ENCODE peak calls at places on chromosome 1, in nine cellular contexts. One of them, this sample, is unnamed.

GRCh38 chr1:156342556-156342955 is 4.2 kb downstream of the TSACC start:
- DNase-seq in breast epithelium: no peak
- DNase-seq in fibroblast of mammary gland: peak; percentile 30
- DNase-seq in dorsolateral prefrontal cortex: no peak
- DNase-seq in esophagus squamous epithelium: no peak
- DNase-seq in nephron progenitor cell: no peak
- DNase-seq in heart left ventricle: no peak
- DNase-seq in left ventricle myocardium inferior: no peak
- DNase-seq in GM06990: no peak
- DNase-seq in this sample: no peak

GRCh38 chr1:54546651-54547348 is 1.2 kb upstream of the ACOT11 start:
- DNase-seq in breast epithelium: no peak
- DNase-seq in fibroblast of mammary gland: no peak
- DNase-seq in dorsolateral prefrontal cortex: no peak
- DNase-seq in esophagus squamous epithelium: no peak
- DNase-seq in nephron progenitor cell: no peak
- DNase-seq in heart left ventricle: no peak
- DNase-seq in left ventricle myocardium inferior: no peak
- DNase-seq in GM06990: no peak
- DNase-seq in this sample: no peak

GRCh38 chr1:42675467-42675866 is 6.8 kb upstream of the YBX1 start:
- DNase-seq in breast epithelium: no peak
- DNase-seq in fibroblast of mammary gland: no peak
- DNase-seq in dorsolateral prefrontal cortex: no peak
- DNase-seq in esophagus squamous epithelium: no peak
- DNase-seq in nephron progenitor cell: no peak
- DNase-seq in heart left ventricle: no peak
- DNase-seq in left ventricle myocardium inferior: no peak
- DNase-seq in GM06990: no peak
- DNase-seq in this sample: no peak

GRCh38 chr1:184513966-184514365 is 127.1 kb downstream of the C1orf21 start:
- DNase-seq in breast epithelium: no peak
- DNase-seq in fibroblast of mammary gland: peak; percentile 63
- DNase-seq in dorsolateral prefrontal cortex: no peak
- DNase-seq in esophagus squamous epithelium: no peak
- DNase-seq in nephron progenitor cell: no peak
- DNase-seq in heart left ventricle: peak; percentile 33
- DNase-seq in left ventricle myocardium inferior: no peak
- DNase-seq in GM06990: no peak
- DNase-seq in this sample: no peak

GRCh38 chr1:223410036-223410435 is 16.8 kb downstream of the CCDC185 start:
- DNase-seq in breast epithelium: no peak
- DNase-seq in fibroblast of mammary gland: no peak
- DNase-seq in dorsolateral prefrontal cortex: no peak
- DNase-seq in esophagus squamous epithelium: no peak
- DNase-seq in nephron progenitor cell: no peak
- DNase-seq in heart left ventricle: no peak
- DNase-seq in left ventricle myocardium inferior: no peak
- DNase-seq in GM06990: no peak
- DNase-seq in this sample: no peak

GRCh38 chr1:228903573-228904122 is 168.4 kb downstream of the RHOU start:
- DNase-seq in breast epithelium: no peak
- DNase-seq in fibroblast of mammary gland: peak; percentile 25
- DNase-seq in dorsolateral prefrontal cortex: peak; percentile 25
- DNase-seq in esophagus squamous epithelium: no peak
- DNase-seq in nephron progenitor cell: peak; percentile 23
- DNase-seq in heart left ventricle: no peak
- DNase-seq in left ventricle myocardium inferior: no peak
- DNase-seq in GM06990: no peak
- DNase-seq in this sample: no peak

GRCh38 chr1:158118713-158119402 is 61.8 kb upstream of the CD1D start:
- DNase-seq in breast epithelium: no peak
- DNase-seq in fibroblast of mammary gland: peak; percentile 37
- DNase-seq in dorsolateral prefrontal cortex: no peak
- DNase-seq in esophagus squamous epithelium: no peak
- DNase-seq in nephron progenitor cell: no peak
- DNase-seq in heart left ventricle: no peak
- DNase-seq in left ventricle myocardium inferior: no peak
- DNase-seq in GM06990: no peak
- DNase-seq in this sample: no peak

GRCh38 chr1:173222149-173223030 is 15.3 kb upstream of the TNFSF4 start:
- DNase-seq in breast epithelium: no peak
- DNase-seq in fibroblast of mammary gland: no peak
- DNase-seq in dorsolateral prefrontal cortex: no peak
- DNase-seq in esophagus squamous epithelium: no peak
- DNase-seq in nephron progenitor cell: no peak
- DNase-seq in heart left ventricle: no peak
- DNase-seq in left ventricle myocardium inferior: no peak
- DNase-seq in GM06990: peak; percentile 41
- DNase-seq in this sample: no peak

GRCh38 chr1:22142315-22143064 is 407 bp downstream of the WNT4 start:
- DNase-seq in breast epithelium: no peak
- DNase-seq in fibroblast of mammary gland: no peak
- DNase-seq in dorsolateral prefrontal cortex: no peak
- DNase-seq in esophagus squamous epithelium: no peak
- DNase-seq in nephron progenitor cell: peak; percentile 54
- DNase-seq in heart left ventricle: no peak
- DNase-seq in left ventricle myocardium inferior: no peak
- DNase-seq in GM06990: no peak
- DNase-seq in this sample: no peak

GRCh38 chr1:189538271-189538670 is 939.4 kb downstream of the BRINP3 start:
- DNase-seq in breast epithelium: no peak
- DNase-seq in fibroblast of mammary gland: no peak
- DNase-seq in dorsolateral prefrontal cortex: no peak
- DNase-seq in esophagus squamous epithelium: no peak
- DNase-seq in nephron progenitor cell: no peak
- DNase-seq in heart left ventricle: no peak
- DNase-seq in left ventricle myocardium inferior: no peak
- DNase-seq in GM06990: no peak
- DNase-seq in this sample: no peak

GRCh38 chr1:25711555-25712298 is 88.3 kb upstream of the SELENON start:
- DNase-seq in breast epithelium: no peak
- DNase-seq in fibroblast of mammary gland: peak; percentile 55
- DNase-seq in dorsolateral prefrontal cortex: no peak
- DNase-seq in esophagus squamous epithelium: no peak
- DNase-seq in nephron progenitor cell: no peak
- DNase-seq in heart left ventricle: no peak
- DNase-seq in left ventricle myocardium inferior: peak; percentile 42
- DNase-seq in GM06990: no peak
- DNase-seq in this sample: no peak

GRCh38 chr1:96978867-96979266 is 257.3 kb downstream of the PTBP2 start:
- DNase-seq in breast epithelium: no peak
- DNase-seq in fibroblast of mammary gland: no peak
- DNase-seq in dorsolateral prefrontal cortex: no peak
- DNase-seq in esophagus squamous epithelium: no peak
- DNase-seq in nephron progenitor cell: no peak
- DNase-seq in heart left ventricle: no peak
- DNase-seq in left ventricle myocardium inferior: no peak
- DNase-seq in GM06990: no peak
- DNase-seq in this sample: no peak

GRCh38 chr1:155321577-155322497 is 1.1 kb downstream of the RUSC1 start:
- DNase-seq in breast epithelium: no peak
- DNase-seq in fibroblast of mammary gland: no peak
- DNase-seq in dorsolateral prefrontal cortex: no peak
- DNase-seq in esophagus squamous epithelium: no peak
- DNase-seq in nephron progenitor cell: no peak
- DNase-seq in heart left ventricle: no peak
- DNase-seq in left ventricle myocardium inferior: no peak
- DNase-seq in GM06990: peak; percentile 37
- DNase-seq in this sample: no peak
- TF ChIP-seq CTCF in breast epithelium: no peak
- TF ChIP-seq CTCF in fibroblast of mammary gland: no peak
- TF ChIP-seq CTCF in dorsolateral prefrontal cortex: no peak
- TF ChIP-seq CTCF in esophagus squamous epithelium: no peak
- TF ChIP-seq CTCF in nephron progenitor cell: no peak
- TF ChIP-seq CTCF in heart left ventricle: no peak
- TF ChIP-seq CTCF in left ventricle myocardium inferior: no peak
- TF ChIP-seq CTCF in GM06990: no peak
- TF ChIP-seq CTCF in this sample: no peak

GRCh38 chr1:10687782-10688408 is 108.6 kb downstream of the CASZ1 start:
- DNase-seq in breast epithelium: no peak
- DNase-seq in fibroblast of mammary gland: peak; percentile 45
- DNase-seq in dorsolateral prefrontal cortex: no peak
- DNase-seq in esophagus squamous epithelium: no peak
- DNase-seq in nephron progenitor cell: no peak
- DNase-seq in heart left ventricle: peak; percentile 62
- DNase-seq in left ventricle myocardium inferior: no peak
- DNase-seq in GM06990: no peak
- DNase-seq in this sample: no peak

GRCh38 chr1:10687142-10687715 is 109.2 kb downstream of the CASZ1 start:
- DNase-seq in breast epithelium: no peak
- DNase-seq in fibroblast of mammary gland: no peak
- DNase-seq in dorsolateral prefrontal cortex: no peak
- DNase-seq in esophagus squamous epithelium: no peak
- DNase-seq in nephron progenitor cell: no peak
- DNase-seq in heart left ventricle: no peak
- DNase-seq in left ventricle myocardium inferior: no peak
- DNase-seq in GM06990: no peak
- DNase-seq in this sample: no peak

GRCh38 chr1:10685851-10686403 is 110.5 kb downstream of the CASZ1 start:
- DNase-seq in breast epithelium: no peak
- DNase-seq in fibroblast of mammary gland: no peak
- DNase-seq in dorsolateral prefrontal cortex: no peak
- DNase-seq in esophagus squamous epithelium: no peak
- DNase-seq in nephron progenitor cell: no peak
- DNase-seq in heart left ventricle: peak; percentile 56
- DNase-seq in left ventricle myocardium inferior: no peak
- DNase-seq in GM06990: no peak
- DNase-seq in this sample: no peak

GRCh38 chr1:10685196-10685850 is 111.1 kb downstream of the CASZ1 start:
- DNase-seq in breast epithelium: no peak
- DNase-seq in fibroblast of mammary gland: no peak
- DNase-seq in dorsolateral prefrontal cortex: no peak
- DNase-seq in esophagus squamous epithelium: no peak
- DNase-seq in nephron progenitor cell: no peak
- DNase-seq in heart left ventricle: no peak
- DNase-seq in left ventricle myocardium inferior: no peak
- DNase-seq in GM06990: no peak
- DNase-seq in this sample: no peak

GRCh38 chr1:10686404-10687040 is 109.9 kb downstream of the CASZ1 start:
- DNase-seq in breast epithelium: no peak
- DNase-seq in fibroblast of mammary gland: no peak
- DNase-seq in dorsolateral prefrontal cortex: no peak
- DNase-seq in esophagus squamous epithelium: no peak
- DNase-seq in nephron progenitor cell: no peak
- DNase-seq in heart left ventricle: no peak
- DNase-seq in left ventricle myocardium inferior: no peak
- DNase-seq in GM06990: peak; percentile 54
- DNase-seq in this sample: no peak
- TF ChIP-seq CTCF in breast epithelium: no peak
- TF ChIP-seq CTCF in fibroblast of mammary gland: no peak
- TF ChIP-seq CTCF in dorsolateral prefrontal cortex: no peak
- TF ChIP-seq CTCF in esophagus squamous epithelium: no peak
- TF ChIP-seq CTCF in nephron progenitor cell: no peak
- TF ChIP-seq CTCF in heart left ventricle: no peak
- TF ChIP-seq CTCF in left ventricle myocardium inferior: no peak
- TF ChIP-seq CTCF in GM06990: no peak
- TF ChIP-seq CTCF in this sample: no peak

GRCh38 chr1:160999376-160999775 is 21.6 kb downstream of the F11R start:
- DNase-seq in breast epithelium: no peak
- DNase-seq in fibroblast of mammary gland: no peak
- DNase-seq in dorsolateral prefrontal cortex: no peak
- DNase-seq in esophagus squamous epithelium: no peak
- DNase-seq in nephron progenitor cell: no peak
- DNase-seq in heart left ventricle: no peak
- DNase-seq in left ventricle myocardium inferior: no peak
- DNase-seq in GM06990: no peak
- DNase-seq in this sample: no peak

GRCh38 chr1:160997323-160998038 is 23.5 kb downstream of the F11R start:
- DNase-seq in breast epithelium: no peak
- DNase-seq in fibroblast of mammary gland: peak; percentile 55
- DNase-seq in dorsolateral prefrontal cortex: peak; percentile 46
- DNase-seq in esophagus squamous epithelium: no peak
- DNase-seq in nephron progenitor cell: no peak
- DNase-seq in heart left ventricle: peak; percentile 73
- DNase-seq in left ventricle myocardium inferior: peak; percentile 52
- DNase-seq in GM06990: no peak
- DNase-seq in this sample: peak; percentile 46

GRCh38 chr1:160996195-160996594 is 24.8 kb downstream of the F11R start:
- DNase-seq in breast epithelium: no peak
- DNase-seq in fibroblast of mammary gland: peak; percentile 84
- DNase-seq in dorsolateral prefrontal cortex: no peak
- DNase-seq in esophagus squamous epithelium: no peak
- DNase-seq in nephron progenitor cell: no peak
- DNase-seq in heart left ventricle: no peak
- DNase-seq in left ventricle myocardium inferior: no peak
- DNase-seq in GM06990: no peak
- DNase-seq in this sample: no peak

DNA sequence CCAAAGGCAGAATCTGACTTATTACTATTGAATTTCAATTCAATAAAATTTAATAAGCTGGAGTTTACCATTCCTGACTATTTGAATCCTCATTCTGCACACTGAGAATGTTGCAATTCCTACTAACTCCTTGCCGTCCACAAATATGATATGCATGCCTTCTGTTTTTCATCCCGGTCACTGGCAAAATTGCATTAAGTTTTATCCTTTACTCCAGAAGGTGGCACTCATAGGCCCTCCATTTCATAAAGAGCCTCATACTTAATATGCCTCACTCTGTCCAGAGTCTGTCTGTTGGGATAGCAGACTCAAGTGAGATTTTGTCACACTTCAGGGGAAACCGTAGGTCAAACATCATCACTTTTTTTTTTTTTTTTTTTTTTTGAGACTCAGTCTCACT is 27.4 kb downstream of the F11R start:
- DNase-seq in breast epithelium: no peak
- DNase-seq in fibroblast of mammary gland: peak; percentile 73
- DNase-seq in dorsolateral prefrontal cortex: no peak
- DNase-seq in esophagus squamous epithelium: no peak
- DNase-seq in nephron progenitor cell: no peak
- DNase-seq in heart left ventricle: no peak
- DNase-seq in left ventricle myocardium inferior: no peak
- DNase-seq in GM06990: no peak
- DNase-seq in this sample: no peak
- TF ChIP-seq CTCF in breast epithelium: peak; percentile 22
- TF ChIP-seq CTCF in fibroblast of mammary gland: peak; percentile 48
- TF ChIP-seq CTCF in dorsolateral prefrontal cortex: peak; percentile 17
- TF ChIP-seq CTCF in esophagus squamous epithelium: peak; percentile 48
- TF ChIP-seq CTCF in nephron progenitor cell: no peak
- TF ChIP-seq CTCF in heart left ventricle: peak; percentile 20
- TF ChIP-seq CTCF in left ventricle myocardium inferior: peak; percentile 45
- TF ChIP-seq CTCF in GM06990: peak; percentile 27
- TF ChIP-seq CTCF in this sample: no peak

DNA sequence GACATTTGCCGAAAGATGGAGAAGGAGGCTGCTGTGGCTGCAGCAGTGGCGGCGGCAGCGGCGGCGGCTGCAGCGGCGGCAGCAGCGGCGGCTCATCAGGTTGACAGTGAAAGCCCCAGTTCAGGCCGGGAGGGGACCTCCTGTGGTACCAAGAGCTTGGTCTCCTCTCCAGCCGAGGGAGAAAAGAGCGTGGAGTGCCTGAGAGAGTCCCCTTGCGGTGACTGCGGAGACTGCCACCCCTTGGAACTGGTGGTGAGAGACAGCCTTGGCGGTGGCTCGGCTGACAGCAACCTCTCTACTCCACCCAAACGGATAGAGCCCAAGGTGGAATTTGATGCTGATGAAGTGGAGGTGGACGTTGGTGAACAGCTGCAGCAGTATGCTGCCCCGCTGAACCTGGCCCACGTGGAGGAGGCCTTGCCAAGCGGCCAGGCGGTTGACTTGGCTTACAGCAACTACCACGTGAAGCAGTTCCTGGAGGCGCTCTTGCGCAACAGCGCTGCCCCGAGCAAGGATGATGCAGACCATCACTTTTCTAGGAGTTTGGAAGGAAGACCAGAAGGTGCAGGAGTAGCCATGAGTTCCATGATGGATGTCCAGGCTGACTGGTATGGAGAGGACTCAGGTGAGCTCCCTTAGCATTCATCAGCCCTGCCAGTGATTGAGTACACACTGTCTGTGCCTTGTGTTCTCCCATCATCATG is 6.3 kb downstream of the ZBTB8B start:
- DNase-seq in breast epithelium: no peak
- DNase-seq in fibroblast of mammary gland: no peak
- DNase-seq in dorsolateral prefrontal cortex: no peak
- DNase-seq in esophagus squamous epithelium: no peak
- DNase-seq in nephron progenitor cell: no peak
- DNase-seq in heart left ventricle: no peak
- DNase-seq in left ventricle myocardium inferior: no peak
- DNase-seq in GM06990: peak; percentile 13
- DNase-seq in this sample: no peak
- TF ChIP-seq CTCF in breast epithelium: peak; percentile 13
- TF ChIP-seq CTCF in fibroblast of mammary gland: peak; percentile 14
- TF ChIP-seq CTCF in dorsolateral prefrontal cortex: peak; percentile 23
- TF ChIP-seq CTCF in esophagus squamous epithelium: peak; percentile 15
- TF ChIP-seq CTCF in nephron progenitor cell: no peak
- TF ChIP-seq CTCF in heart left ventricle: peak; percentile 25
- TF ChIP-seq CTCF in left ventricle myocardium inferior: peak; percentile 46
- TF ChIP-seq CTCF in GM06990: peak; percentile 59
- TF ChIP-seq CTCF in this sample: no peak

This sample was measured in omental fat pad.